ENCODE peak calls at places on chromosomes 13 and 19, in nine cellular contexts. H is NCI-H1092; R is NCI-H1105 treated with DMSO at 0.1 percent for 48 hours; O is left ventricle myocardium inferior; D is islet precursor cell; U is body of pancreas; J is AG10803; W is stimulated activated CD4-positive, alpha-beta T cell treated with anti-CD3 and anti-CD28 coated beads, Interleukin-2, amount 100 ng/mL, for 48 hours; A is fibroblast of lung. I is an unnamed sample.

GRCh38 chr19:51688665-51689571 is 4.2 kb upstream of the SPACA6 start:
- DNase-seq in H (peak), R (peak), O (peak), D (peak), U (peak), J (peak), W (no peak), A (peak), I (peak)

GRCh38 chr13:48502601-48503319 is 30.1 kb downstream of the RCBTB2 start:
- DNase-seq in H (no peak), R (no peak), O (no peak), D (no peak), U (no peak), J (no peak), W (no peak), A (no peak), I (no peak)

GRCh38 chr13:30864352-30865130 is 41.5 kb upstream of the MEDAG start:
- DNase-seq in H (no peak), R (no peak), O (no peak), D (peak), U (no peak), J (peak), W (no peak), A (peak), I (peak)

GRCh38 chr13:105979586-105979985 is 555.9 kb downstream of the EFNB2 start:
- DNase-seq in H (no peak), R (peak), O (no peak), D (peak), U (peak), J (peak), W (no peak), A (no peak), I (no peak)

GRCh38 chr13:99265823-99266426 is 7.7 kb upstream of the GPR18 start:
- DNase-seq in H (peak), R (peak), O (no peak), D (no peak), U (no peak), J (peak), W (no peak), A (peak), I (peak)

GRCh38 chr13:31970237-31970930 is 61.2 kb upstream of the FRY start:
- DNase-seq in H (no peak), R (no peak), O (no peak), D (no peak), U (no peak), J (peak), W (no peak), A (peak), I (peak)

GRCh38 chr13:74886496-74886895 is 595.5 kb downstream of the TBC1D4 start:
- DNase-seq in H (no peak), R (no peak), O (no peak), D (no peak), U (no peak), J (peak), W (no peak), A (peak), I (peak)

GRCh38 chr19:18274776-18275356 is 614 bp upstream of the IQCN start:
- DNase-seq in H (no peak), R (no peak), O (peak), D (peak), U (peak), J (peak), W (no peak), A (peak), I (peak)

I was measured in HCEC 1CT.